ENCODE peak calls at places on chromosomes 4 and X, in seven cellular contexts. A, V, T, E, D, Z and F are unnamed samples.

GRCh38 chr4:183348706-183349659 is 26.8 kb upstream of the CLDN24 start:
- DNase-seq in D (no peak), A (no peak), E (no peak), Z (no peak), V (no peak), T (no peak), F (peak)

GRCh38 chr4:75672461-75673026 is 667 bp downstream of the G3BP2 start:
- DNase-seq in V (peak), Z (peak), T (peak), A (peak), D (peak), E (peak), F (peak)

GRCh38 chr4:136329042-136329662 is 1203.1 kb downstream of the PCDH18 start:
- DNase-seq in V (no peak), D (no peak), T (no peak), E (no peak), A (no peak), Z (no peak), F (no peak)

GRCh38 chr4:74096265-74096980 is 2.6 kb downstream of the CXCL2 start:
- DNase-seq in E (no peak), D (no peak), T (no peak), A (no peak), Z (peak), V (no peak), F (peak)

GRCh38 chr4:83115000-83115399 is 471 bp upstream of the PLAC8 start:
- DNase-seq in A (no peak), E (no peak), D (no peak), Z (no peak), V (no peak), T (no peak), F (no peak)

GRCh38 chrX:117998171-117998570 is 118.4 kb downstream of the KLHL13 start:
- DNase-seq in V (no peak), D (no peak), T (no peak), E (no peak), Z (no peak), A (no peak), F (no peak)

GRCh38 chr4:42302348-42302747 is 94.9 kb upstream of the SHISA3 start:
- DNase-seq in D (peak), Z (peak), A (no peak), E (no peak), V (no peak), T (no peak), F (peak)

GRCh38 chrX:128928636-128929035 is 594.7 kb downstream of the SMARCA1 start:
- DNase-seq in T (no peak), A (no peak), Z (no peak), E (no peak), V (no peak), D (no peak), F (no peak)

GRCh38 chr4:27819261-27819660 is 958.6 kb downstream of the STIM2 start:
- DNase-seq in A (no peak), T (no peak), Z (no peak), D (no peak), V (no peak), E (no peak), F (no peak)

GRCh38 chrX:30864383-30864785 is 24.7 kb downstream of the TAB3 start:
- DNase-seq in T (no peak), D (peak), A (no peak), Z (no peak), V (no peak), E (no peak), F (no peak)

GRCh38 chr4:34935739-34936138 is 1308.6 kb downstream of the ARAP2 start:
- DNase-seq in V (no peak), A (no peak), E (no peak), T (no peak), D (no peak), Z (no peak), F (no peak)

DNA sequence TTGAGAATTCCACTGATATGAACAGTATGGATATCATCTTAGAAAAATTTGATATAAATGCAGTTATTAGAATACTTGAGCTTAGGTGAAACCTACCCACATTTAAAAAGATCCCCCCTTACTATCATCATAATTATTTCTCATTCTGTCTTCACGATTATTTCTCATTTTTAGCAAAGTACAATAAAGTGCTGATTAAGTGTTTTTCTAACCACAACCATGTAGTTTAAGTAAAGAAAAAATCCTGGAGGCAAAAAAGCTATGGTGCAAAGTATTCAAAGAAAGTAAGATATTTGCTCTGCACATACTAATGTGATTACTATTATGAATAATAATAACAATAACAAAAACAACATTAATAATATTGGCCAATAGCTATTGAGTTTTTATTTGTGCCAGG is 365.6 kb upstream of the PCDH7 start:
- DNase-seq in D (no peak), A (no peak), T (no peak), E (no peak), Z (no peak), V (no peak), F (no peak)
- TF ChIP-seq POLR2A in D (no peak), A (no peak), T (no peak), E (no peak), Z (no peak), V (no peak), F (no peak)

GRCh38 chrX:15903186-15903681 is 48.6 kb upstream of the AP1S2 start:
- DNase-seq in Z (no peak), D (no peak), V (no peak), T (no peak), A (no peak), E (no peak), F (no peak)
- TF ChIP-seq POLR2A in Z (no peak), D (no peak), V (no peak), T (no peak), A (no peak), E (no peak), F (no peak)

DNA sequence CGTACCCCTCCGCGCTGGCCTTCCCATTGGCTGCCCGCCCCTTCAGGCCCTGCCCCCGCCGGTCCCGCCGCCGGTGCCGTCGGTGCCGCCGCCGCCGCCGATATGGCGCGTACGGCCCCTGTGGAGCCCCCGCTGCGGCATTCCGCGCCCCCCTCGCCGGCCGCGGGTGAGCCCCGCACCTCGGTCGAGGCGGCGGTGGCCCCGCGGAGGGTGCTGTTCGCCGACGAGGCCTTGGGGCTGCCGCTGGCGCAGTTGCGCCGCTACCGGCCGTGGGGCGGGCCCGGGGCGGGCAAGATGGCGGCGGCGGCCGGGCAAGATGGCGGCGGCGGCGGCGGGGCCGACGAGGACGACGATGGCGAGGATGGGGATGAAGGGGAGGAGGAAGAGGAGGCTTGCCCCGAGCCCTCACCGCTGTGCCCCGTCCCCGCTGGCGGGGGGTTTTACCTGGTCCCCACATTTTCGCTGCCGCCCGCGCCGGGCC is at the start of gene PPP1R3F:
- DNase-seq in V (no peak), T (no peak), E (no peak), D (no peak), A (no peak), Z (no peak), F (no peak)
- TF ChIP-seq POLR2A in V (no peak), T (peak), E (peak), D (no peak), A (peak), Z (no peak), F (no peak)

DNA sequence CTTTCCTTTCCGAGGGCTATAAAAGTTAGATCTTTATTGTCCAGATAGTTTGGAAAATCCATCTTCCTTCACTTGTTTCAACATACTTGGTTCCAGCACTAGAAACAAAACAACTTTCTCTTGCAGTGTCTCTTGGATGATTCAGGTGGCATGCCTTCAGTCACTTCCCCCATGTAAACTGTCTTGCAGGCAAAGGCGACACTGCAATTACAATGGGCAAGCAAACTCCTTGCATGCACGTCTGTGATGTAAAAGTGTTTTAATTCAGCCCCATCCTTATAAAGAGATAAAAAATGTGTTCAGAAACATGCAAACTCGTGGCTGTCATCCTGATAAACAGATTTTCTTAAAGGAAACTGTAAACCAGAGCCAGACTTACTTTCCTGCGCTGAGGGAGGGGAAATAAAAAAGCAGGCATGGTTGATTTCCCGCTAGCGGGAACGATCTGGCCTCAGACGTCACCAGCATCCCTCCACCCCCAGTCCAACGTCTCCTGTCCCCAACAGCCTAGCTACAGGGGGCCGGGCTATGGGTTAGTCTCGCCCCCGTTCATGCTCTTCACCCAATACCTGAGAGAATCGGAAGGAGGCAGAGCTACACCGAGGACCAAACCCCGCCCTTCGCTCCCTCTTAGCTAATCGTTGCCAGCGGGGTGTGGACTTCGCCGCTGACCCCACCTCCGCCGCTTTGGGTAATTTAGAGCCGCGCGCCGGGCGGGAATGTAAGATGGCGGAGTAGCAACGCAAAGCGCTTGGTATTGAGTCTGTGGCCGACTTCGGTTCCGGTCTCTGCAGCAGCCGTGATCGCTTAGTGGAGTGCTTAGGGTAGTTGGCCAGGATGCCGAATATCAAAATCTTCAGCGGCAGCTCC is at the start of gene PRPS1:
- DNase-seq in A (peak), V (peak), D (peak), Z (peak), T (peak), E (peak), F (peak)
- TF ChIP-seq POLR2A in A (peak), V (peak), D (peak), Z (peak), T (peak), E (no peak), F (peak)

GRCh38 chr4:39044364-39044946 is 12.2 kb upstream of the TMEM156 start:
- DNase-seq in D (peak), Z (peak), T (peak), E (peak), V (peak), A (peak), F (peak)
- TF ChIP-seq POLR2A in D (peak), Z (no peak), T (peak), E (no peak), V (no peak), A (no peak), F (no peak)

DNA sequence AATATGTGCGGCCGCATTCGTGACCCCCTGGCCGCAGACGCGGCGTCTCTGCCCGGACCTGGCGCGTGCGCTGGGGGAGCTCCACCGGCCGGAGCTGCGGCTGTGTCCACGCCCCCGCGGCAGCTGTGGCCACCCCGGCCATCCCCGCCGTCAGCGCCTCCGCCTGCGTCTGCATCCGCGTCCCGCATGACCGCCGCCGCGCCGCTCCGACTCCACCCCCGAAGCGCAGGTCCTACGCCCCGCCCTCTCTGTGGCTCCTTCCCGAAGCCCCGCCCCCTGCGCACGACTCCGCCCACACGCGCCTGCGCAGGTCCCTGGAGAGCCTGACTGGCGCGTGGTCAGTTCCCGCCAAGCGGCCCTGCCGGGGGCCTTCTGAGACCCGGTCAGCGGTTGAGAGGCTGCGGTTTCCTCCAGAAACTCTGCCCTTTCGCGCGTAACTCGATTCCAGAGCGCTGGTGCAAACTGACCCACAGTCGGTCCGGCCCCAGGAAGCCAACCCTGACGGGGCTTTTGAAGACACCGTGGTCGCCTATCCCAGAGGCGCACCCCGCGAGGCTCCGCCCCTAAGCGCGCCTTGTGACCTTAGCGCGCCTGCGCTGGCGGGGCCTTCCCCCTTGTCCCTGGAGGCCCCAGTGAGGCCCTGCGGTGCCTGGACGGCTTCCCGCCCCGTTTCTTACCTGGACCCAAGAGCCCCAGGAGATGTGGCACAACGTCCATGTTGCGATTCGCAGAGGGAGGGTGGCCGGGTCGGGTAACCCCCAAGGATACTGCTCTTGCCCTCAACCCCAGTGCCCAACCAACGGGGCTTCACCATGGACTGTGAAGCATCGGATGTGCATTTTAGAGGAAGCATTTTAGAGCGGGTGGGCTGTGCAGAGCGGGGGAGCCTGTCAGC is at the start of gene LAGE3:
- DNase-seq in A (peak), E (peak), T (peak), V (peak), Z (peak), D (peak), F (peak)
- TF ChIP-seq POLR2A in A (peak), E (peak), T (peak), V (no peak), Z (no peak), D (peak), F (peak)

DNA sequence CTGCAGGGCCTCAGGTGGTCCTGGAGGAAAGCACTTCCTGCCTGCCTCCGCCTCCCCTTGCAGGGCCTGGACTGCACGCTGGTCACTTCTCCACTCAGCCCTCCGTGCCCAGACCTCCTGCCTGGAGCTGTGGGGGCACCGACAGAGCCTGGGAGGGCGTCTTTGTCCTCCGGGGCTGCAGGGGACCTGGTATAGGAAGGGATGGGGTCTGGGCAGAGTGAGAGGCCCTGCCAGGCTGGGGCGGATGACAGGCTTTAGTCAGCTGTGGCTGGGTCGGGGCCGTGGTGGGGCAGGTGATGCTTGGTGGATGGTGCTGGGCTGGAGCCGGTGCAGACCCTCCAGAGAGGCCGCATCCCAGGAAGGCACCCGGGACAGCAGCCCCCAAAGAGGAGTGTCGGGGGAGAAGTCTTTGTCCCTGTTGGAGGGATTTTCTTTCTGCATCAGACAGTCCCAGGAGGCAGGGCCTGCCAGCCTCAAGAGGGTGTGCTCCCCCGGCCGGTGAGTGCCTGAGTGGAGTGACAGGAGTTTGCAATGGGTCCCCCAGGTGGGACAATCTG is 1.3 kb downstream of the DOK7 start:
- DNase-seq in T (no peak), E (no peak), Z (no peak), A (no peak), D (no peak), V (no peak), F (no peak)
- TF ChIP-seq POLR2A in T (no peak), E (no peak), Z (no peak), A (no peak), D (no peak), V (no peak), F (no peak)

GRCh38 chrX:48917139-48917980 is 1.5 kb downstream of the PIM2 start:
- DNase-seq in T (peak), D (peak), E (peak), V (peak), A (peak), Z (peak), F (peak)
- TF ChIP-seq POLR2A in T (no peak), D (no peak), E (no peak), V (no peak), A (no peak), Z (no peak), F (peak)